ENCODE peak calls at places on chromosomes 4 and X, in four cellular contexts. One of them, this sample, is unnamed.

GRCh38 chr4:66055999-66056398 is 385.7 kb upstream of the EPHA5 start:
- DNase-seq in Caki2: no peak
- DNase-seq in tibial artery: no peak
- DNase-seq in naive thymus-derived CD8-positive, alpha-beta T cell: no peak
- DNase-seq in this sample: no peak

GRCh38 chr4:123667496-123667895 is 270.9 kb downstream of the SPRY1 start:
- DNase-seq in Caki2: no peak
- DNase-seq in naive thymus-derived CD8-positive, alpha-beta T cell: no peak
- DNase-seq in tibial artery: no peak
- DNase-seq in this sample: no peak

GRCh38 chr4:43132010-43132582 is 239.6 kb downstream of the GRXCR1 start:
- DNase-seq in Caki2: peak
- DNase-seq in naive thymus-derived CD8-positive, alpha-beta T cell: no peak
- DNase-seq in tibial artery: no peak
- DNase-seq in this sample: no peak

GRCh38 chr4:25172964-25173917 is 13.0 kb upstream of the SEPSECS start:
- DNase-seq in naive thymus-derived CD8-positive, alpha-beta T cell: no peak
- DNase-seq in Caki2: peak
- DNase-seq in tibial artery: peak
- DNase-seq in this sample: peak

GRCh38 chrX:19800821-19801220 is 86.6 kb downstream of the SH3KBP1 start:
- DNase-seq in tibial artery: no peak
- DNase-seq in naive thymus-derived CD8-positive, alpha-beta T cell: no peak
- DNase-seq in Caki2: no peak
- DNase-seq in this sample: no peak

GRCh38 chrX:68732906-68733493 is 85.5 kb downstream of the STARD8 start:
- DNase-seq in Caki2: no peak
- DNase-seq in tibial artery: peak
- DNase-seq in naive thymus-derived CD8-positive, alpha-beta T cell: peak
- DNase-seq in this sample: peak

GRCh38 chrX:2638279-2638678 is 52.8 kb upstream of the CD99 start:
- DNase-seq in Caki2: no peak
- DNase-seq in naive thymus-derived CD8-positive, alpha-beta T cell: peak
- DNase-seq in tibial artery: no peak
- DNase-seq in this sample: no peak

GRCh38 chr4:139876328-139876941 is 210.8 kb downstream of the MGST2 start:
- DNase-seq in Caki2: no peak
- DNase-seq in naive thymus-derived CD8-positive, alpha-beta T cell: no peak
- DNase-seq in tibial artery: no peak
- DNase-seq in this sample: no peak

GRCh38 chrX:1181131-1181530 is 31.3 kb downstream of the CRLF2 start:
- DNase-seq in tibial artery: no peak
- DNase-seq in naive thymus-derived CD8-positive, alpha-beta T cell: no peak
- DNase-seq in Caki2: no peak
- DNase-seq in this sample: peak

GRCh38 chr4:19478791-19479190 is 772.9 kb upstream of the SLIT2 start:
- DNase-seq in tibial artery: no peak
- DNase-seq in naive thymus-derived CD8-positive, alpha-beta T cell: no peak
- DNase-seq in Caki2: no peak
- DNase-seq in this sample: no peak

GRCh38 chrX:57583477-57583876 is 8.3 kb upstream of the ZXDB start:
- DNase-seq in tibial artery: no peak
- DNase-seq in Caki2: no peak
- DNase-seq in naive thymus-derived CD8-positive, alpha-beta T cell: no peak
- DNase-seq in this sample: no peak

GRCh38 chr4:173518419-173519102 is 11.5 kb downstream of the HAND2 start:
- DNase-seq in tibial artery: no peak
- DNase-seq in Caki2: no peak
- DNase-seq in naive thymus-derived CD8-positive, alpha-beta T cell: no peak
- DNase-seq in this sample: peak

GRCh38 chrX:71532078-71532752 is 689 bp upstream of the OGT start:
- DNase-seq in tibial artery: no peak
- DNase-seq in Caki2: peak
- DNase-seq in naive thymus-derived CD8-positive, alpha-beta T cell: peak
- DNase-seq in this sample: no peak

GRCh38 chrX:48649109-48649508 is 34.5 kb upstream of the WAS start:
- DNase-seq in naive thymus-derived CD8-positive, alpha-beta T cell: no peak
- DNase-seq in Caki2: no peak
- DNase-seq in tibial artery: no peak
- DNase-seq in this sample: no peak

GRCh38 chrX:63350979-63351616 is at the start of gene SPIN4:
- DNase-seq in Caki2: peak
- DNase-seq in naive thymus-derived CD8-positive, alpha-beta T cell: peak
- DNase-seq in tibial artery: peak
- DNase-seq in this sample: peak

GRCh38 chrX:40736170-40736505 is 796 bp upstream of the MED14 start:
- DNase-seq in naive thymus-derived CD8-positive, alpha-beta T cell: no peak
- DNase-seq in Caki2: no peak
- DNase-seq in tibial artery: no peak
- DNase-seq in this sample: no peak

GRCh38 chr4:21697583-21697982 is 251.0 kb downstream of the KCNIP4 start:
- DNase-seq in tibial artery: no peak
- DNase-seq in Caki2: peak
- DNase-seq in naive thymus-derived CD8-positive, alpha-beta T cell: no peak
- DNase-seq in this sample: no peak

GRCh38 chr4:86155766-86156165 is 204.1 kb downstream of the MAPK10 start:
- DNase-seq in tibial artery: no peak
- DNase-seq in naive thymus-derived CD8-positive, alpha-beta T cell: no peak
- DNase-seq in Caki2: no peak
- DNase-seq in this sample: no peak

GRCh38 chr4:101707596-101707995 is 82.9 kb upstream of the BANK1 start:
- DNase-seq in tibial artery: no peak
- DNase-seq in naive thymus-derived CD8-positive, alpha-beta T cell: no peak
- DNase-seq in Caki2: no peak
- DNase-seq in this sample: no peak

GRCh38 chr4:98661356-98662054 is 3.1 kb upstream of the TSPAN5 start:
- DNase-seq in naive thymus-derived CD8-positive, alpha-beta T cell: no peak
- DNase-seq in Caki2: no peak
- DNase-seq in tibial artery: no peak
- DNase-seq in this sample: no peak